ENCODE peak calls at places on chromosomes 2 and 18, in eight cellular contexts. N, T, P, V, U, B, O and J are unnamed samples.

GRCh38 chr18:73683618-73684238 is 463.9 kb downstream of the FBXO15 start:
- DNase-seq in N (no peak), T (no peak), P (no peak), V (no peak), U (no peak), B (no peak), O (no peak), J (no peak)

GRCh38 chr2:176104338-176105077 is 2.6 kb upstream of the HOXD11 start:
- DNase-seq in N (no peak), T (no peak), P (no peak), V (no peak), U (no peak), B (no peak), O (no peak), J (peak)

GRCh38 chr2:162174778-162175177 is 22.7 kb upstream of the GCG start:
- DNase-seq in N (no peak), T (no peak), P (no peak), V (no peak), U (no peak), B (no peak), O (no peak), J (no peak)

GRCh38 chr2:44949329-44950151 is 8.0 kb downstream of the SIX3 start:
- DNase-seq in N (no peak), T (no peak), P (no peak), V (no peak), U (no peak), B (no peak), O (no peak), J (no peak)

GRCh38 chr18:46639386-46639785 is 17.6 kb downstream of the LOXHD1 start:
- DNase-seq in N (no peak), T (no peak), P (no peak), V (no peak), U (no peak), B (no peak), O (no peak), J (no peak)

GRCh38 chr2:120347387-120348010 is 1.6 kb downstream of the INHBB start:
- DNase-seq in N (no peak), T (no peak), P (no peak), V (no peak), U (no peak), B (no peak), O (peak), J (no peak)

GRCh38 chr2:46915281-46915810 is at the start of gene MCFD2:
- DNase-seq in N (no peak), T (peak), P (peak), V (peak), U (no peak), B (peak), O (peak), J (peak)

GRCh38 chr2:12738112-12738485 is 21.4 kb downstream of the TRIB2 start:
- DNase-seq in N (no peak), T (no peak), P (no peak), V (no peak), U (no peak), B (no peak), O (no peak), J (no peak)

GRCh38 chr2:238462782-238463396 is 36.2 kb downstream of the ASB1 start:
- DNase-seq in N (peak), T (no peak), P (no peak), V (peak), U (peak), B (no peak), O (no peak), J (no peak)

GRCh38 chr2:224722250-224722649 is 6.1 kb upstream of the CCDC195 start:
- DNase-seq in N (no peak), T (no peak), P (no peak), V (no peak), U (no peak), B (no peak), O (no peak), J (no peak)

GRCh38 chr2:130819915-130820861 is 16.5 kb upstream of the ARHGEF4 start:
- DNase-seq in N (no peak), T (no peak), P (no peak), V (no peak), U (no peak), B (no peak), O (no peak), J (peak)

GRCh38 chr2:217551229-217551909 is 451.4 kb downstream of the TNS1 start:
- DNase-seq in N (peak), T (no peak), P (no peak), V (no peak), U (no peak), B (no peak), O (no peak), J (no peak)

GRCh38 chr2:20067992-20068727 is 16.7 kb upstream of the LAPTM4A start:
- DNase-seq in N (no peak), T (no peak), P (no peak), V (no peak), U (no peak), B (no peak), O (no peak), J (no peak)

GRCh38 chr2:197248001-197248401 is 62.6 kb downstream of the ANKRD44 start:
- DNase-seq in N (no peak), T (no peak), P (no peak), V (no peak), U (no peak), B (no peak), O (no peak), J (no peak)
- TF ChIP-seq POLR2A in N (no peak), T (no peak), P (no peak), V (no peak), U (no peak), B (no peak), O (no peak), J (no peak)

GRCh38 chr18:26091047-26091630 is 726 bp upstream of the SS18 start:
- DNase-seq in N (peak), T (no peak), P (no peak), V (peak), U (peak), B (peak), O (no peak), J (peak)
- TF ChIP-seq POLR2AphosphoS5 in N (no peak), T (no peak), P (peak), V (no peak), U (no peak), B (peak), O (no peak), J (peak)

DNA sequence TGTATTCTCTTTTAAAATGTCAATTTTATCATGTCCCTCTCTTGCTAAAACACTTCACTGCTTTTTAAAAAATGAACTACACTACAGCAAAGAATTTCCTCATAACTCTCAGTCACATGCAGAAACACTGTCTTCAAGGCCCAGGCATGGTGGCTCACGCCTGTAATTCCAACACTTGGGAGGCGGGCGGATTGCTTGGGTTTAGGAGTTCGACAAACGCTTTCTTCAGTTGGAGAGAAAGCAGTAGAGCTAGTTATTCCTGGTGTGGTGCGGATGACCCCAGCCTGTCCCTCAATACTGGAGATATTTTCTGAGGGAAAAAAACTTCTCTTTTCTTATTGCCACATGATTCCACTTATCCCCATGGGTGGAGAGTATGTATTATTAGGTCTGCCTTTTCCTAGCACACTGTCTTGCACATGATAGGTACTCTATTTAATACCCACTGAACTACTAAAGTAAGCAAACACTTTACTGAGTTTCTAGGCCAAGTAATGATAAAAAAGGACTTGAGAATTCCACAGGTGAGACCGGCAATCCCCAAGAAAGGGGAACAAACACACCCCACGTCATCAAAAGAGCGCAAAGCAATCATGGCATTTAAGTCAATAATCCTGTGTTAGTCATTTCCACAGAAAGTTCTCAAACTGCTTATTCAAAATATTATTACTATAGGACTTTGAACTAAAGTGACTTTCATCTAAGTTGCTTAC is 77.1 kb downstream of the SPIRE1 start:
- DNase-seq in N (no peak), T (no peak), P (no peak), V (no peak), U (no peak), B (no peak), O (no peak), J (no peak)
- H3K27ac ChIP-seq in N (no peak), T (no peak), P (no peak), V (no peak), U (no peak), B (no peak), O (no peak), J (no peak)

DNA sequence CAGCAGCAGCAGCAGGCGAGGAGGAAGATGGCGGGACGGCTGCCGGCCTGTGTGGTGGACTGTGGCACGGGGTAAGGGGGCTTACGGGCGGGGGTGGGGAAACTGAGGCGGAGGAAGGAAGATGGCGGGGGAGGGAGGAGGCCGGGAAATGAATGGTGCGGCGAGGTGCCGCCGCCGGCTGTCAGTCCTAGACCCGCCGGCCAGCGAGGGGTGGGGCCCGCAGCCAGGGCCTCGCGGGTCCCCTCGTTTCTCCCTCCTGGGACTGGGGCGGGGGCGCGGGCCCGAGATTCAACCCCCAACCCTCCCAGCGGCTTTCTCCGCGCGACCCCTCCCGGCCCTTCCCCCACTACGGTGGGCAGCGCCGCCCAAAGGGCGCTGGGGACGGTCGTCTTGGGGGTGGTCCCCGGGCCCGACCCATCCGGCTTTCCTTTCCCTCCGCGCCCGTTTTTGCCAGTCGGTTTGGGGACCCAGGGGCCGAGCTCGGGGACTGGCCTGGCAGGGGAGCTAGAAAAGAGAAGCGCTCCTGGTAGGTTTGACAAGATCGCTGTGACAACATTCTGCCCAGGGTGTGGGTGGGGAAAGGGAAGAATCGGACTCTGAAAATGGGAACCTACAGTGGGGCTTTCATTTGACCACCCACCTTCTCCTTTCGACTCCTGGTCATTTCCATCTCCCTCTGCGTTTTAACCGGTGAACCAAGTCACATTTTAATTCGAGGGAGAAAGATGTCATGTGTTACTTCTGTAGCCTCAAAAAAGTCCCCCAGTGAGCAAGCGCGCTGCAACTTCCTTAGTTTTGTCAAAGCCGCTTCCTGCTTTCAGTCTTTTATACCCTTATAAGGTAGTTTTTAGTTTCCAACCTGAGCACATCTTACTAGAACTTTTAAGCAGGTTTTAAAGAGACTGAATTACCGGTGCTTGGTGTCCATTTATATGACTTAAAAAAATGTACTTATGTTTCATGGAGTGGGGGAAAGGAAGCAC is 655 bp downstream of the ACTR3 start:
- DNase-seq in N (peak), T (peak), P (peak), V (peak), U (peak), B (peak), O (peak), J (peak)
- TF ChIP-seq POLR2A in N (no peak), T (no peak), P (peak), V (peak), U (no peak), B (no peak), O (peak), J (peak)

GRCh38 chr18:13375302-13376255 is 157.0 kb downstream of the LDLRAD4 start:
- DNase-seq in N (no peak), T (peak), P (no peak), V (no peak), U (peak), B (no peak), O (no peak), J (peak)
- TF ChIP-seq POLR2AphosphoS5 in N (no peak), T (no peak), P (no peak), V (no peak), U (no peak), B (no peak), O (no peak), J (peak)

GRCh38 chr2:16135196-16135912 is 195.0 kb downstream of the MYCN start:
- DNase-seq in N (no peak), T (no peak), P (no peak), V (no peak), U (no peak), B (no peak), O (no peak), J (no peak)
- H3K27ac ChIP-seq in N (no peak), T (no peak), P (no peak), V (no peak), U (no peak), B (no peak), O (no peak), J (no peak)

GRCh38 chr2:88051792-88052191 is 3.8 kb downstream of the KRCC1 start:
- DNase-seq in N (no peak), T (no peak), P (no peak), V (no peak), U (no peak), B (no peak), O (no peak), J (no peak)

GRCh38 chr2:88055436-88056128 is at the start of gene KRCC1:
- DNase-seq in N (peak), T (peak), P (peak), V (peak), U (peak), B (peak), O (peak), J (peak)

GRCh38 chr2:88053301-88053700 is 2.3 kb downstream of the KRCC1 start:
- DNase-seq in N (no peak), T (no peak), P (no peak), V (no peak), U (no peak), B (no peak), O (no peak), J (no peak)

GRCh38 chr2:88055049-88055435 is 541 bp downstream of the KRCC1 start:
- DNase-seq in N (no peak), T (no peak), P (no peak), V (peak), U (no peak), B (no peak), O (no peak), J (no peak)

GRCh38 chr2:88054300-88055048 is 1.1 kb downstream of the KRCC1 start:
- DNase-seq in N (no peak), T (no peak), P (no peak), V (no peak), U (no peak), B (no peak), O (no peak), J (no peak)
- TF ChIP-seq POLR2A in N (no peak), T (no peak), P (no peak), V (no peak), U (no peak), B (no peak), O (no peak), J (no peak)